ENCODE peak calls at places on chromosomes 16 and 17, in nine cellular contexts. One of them, this sample, is unnamed.

GRCh38 chr17:62671553-62671952 is 44.1 kb downstream of the MRC2 start:
- DNase-seq in astrocyte of the spinal cord: no peak
- DNase-seq in caudate nucleus: no peak
- DNase-seq in NCI-H82: no peak
- DNase-seq in NCI-H2029 treated with DMSO at 0.1 percent for 48 hours: peak; percentile 46
- DNase-seq in foreskin keratinocyte: peak; percentile 88
- DNase-seq in GM13977: no peak
- DNase-seq in right lobe of liver: no peak
- DNase-seq in NCI-H460: no peak
- DNase-seq in this sample: no peak

GRCh38 chr17:33183487-33184026 is 109.5 kb downstream of the ASIC2 start:
- DNase-seq in astrocyte of the spinal cord: peak; percentile 1
- DNase-seq in caudate nucleus: no peak
- DNase-seq in NCI-H82: no peak
- DNase-seq in NCI-H2029 treated with DMSO at 0.1 percent for 48 hours: no peak
- DNase-seq in foreskin keratinocyte: peak; percentile 77
- DNase-seq in GM13977: no peak
- DNase-seq in right lobe of liver: no peak
- DNase-seq in NCI-H460: no peak
- DNase-seq in this sample: no peak

GRCh38 chr16:22373662-22374310 is 633 bp downstream of the CDR2 start:
- DNase-seq in astrocyte of the spinal cord: peak; percentile 40
- DNase-seq in caudate nucleus: peak; percentile 40
- DNase-seq in NCI-H82: peak; percentile 87
- DNase-seq in NCI-H2029 treated with DMSO at 0.1 percent for 48 hours: no peak
- DNase-seq in foreskin keratinocyte: no peak
- DNase-seq in GM13977: peak; percentile 20
- DNase-seq in right lobe of liver: peak; percentile 68
- DNase-seq in NCI-H460: no peak
- DNase-seq in this sample: no peak

GRCh38 chr16:84896847-84897246 is 77.1 kb downstream of the CRISPLD2 start:
- DNase-seq in astrocyte of the spinal cord: no peak
- DNase-seq in caudate nucleus: no peak
- DNase-seq in NCI-H82: no peak
- DNase-seq in NCI-H2029 treated with DMSO at 0.1 percent for 48 hours: no peak
- DNase-seq in foreskin keratinocyte: no peak
- DNase-seq in GM13977: no peak
- DNase-seq in right lobe of liver: no peak
- DNase-seq in NCI-H460: no peak
- DNase-seq in this sample: no peak

GRCh38 chr17:82920715-82921114 is 80.9 kb upstream of the ZNF750 start:
- DNase-seq in astrocyte of the spinal cord: no peak
- DNase-seq in caudate nucleus: no peak
- DNase-seq in NCI-H82: no peak
- DNase-seq in NCI-H2029 treated with DMSO at 0.1 percent for 48 hours: no peak
- DNase-seq in foreskin keratinocyte: no peak
- DNase-seq in GM13977: no peak
- DNase-seq in right lobe of liver: peak; percentile 8
- DNase-seq in NCI-H460: no peak
- DNase-seq in this sample: no peak

GRCh38 chr16:79933586-79933985 is 333.0 kb upstream of the MAF start:
- DNase-seq in astrocyte of the spinal cord: no peak
- DNase-seq in caudate nucleus: no peak
- DNase-seq in NCI-H82: no peak
- DNase-seq in NCI-H2029 treated with DMSO at 0.1 percent for 48 hours: no peak
- DNase-seq in foreskin keratinocyte: no peak
- DNase-seq in GM13977: no peak
- DNase-seq in right lobe of liver: no peak
- DNase-seq in NCI-H460: no peak
- DNase-seq in this sample: peak; percentile 14

GRCh38 chr17:4708436-4708835 is 2.0 kb upstream of the ARRB2 start:
- DNase-seq in astrocyte of the spinal cord: no peak
- DNase-seq in caudate nucleus: no peak
- DNase-seq in NCI-H82: peak; percentile 64
- DNase-seq in NCI-H2029 treated with DMSO at 0.1 percent for 48 hours: no peak
- DNase-seq in foreskin keratinocyte: no peak
- DNase-seq in GM13977: no peak
- DNase-seq in right lobe of liver: no peak
- DNase-seq in NCI-H460: no peak
- DNase-seq in this sample: no peak

GRCh38 chr17:83062011-83062817 is 17.2 kb upstream of the METRNL start:
- DNase-seq in astrocyte of the spinal cord: no peak
- DNase-seq in caudate nucleus: no peak
- DNase-seq in NCI-H82: no peak
- DNase-seq in NCI-H2029 treated with DMSO at 0.1 percent for 48 hours: no peak
- DNase-seq in foreskin keratinocyte: no peak
- DNase-seq in GM13977: no peak
- DNase-seq in right lobe of liver: peak; percentile 10
- DNase-seq in NCI-H460: no peak
- DNase-seq in this sample: no peak

GRCh38 chr16:28538733-28539596 is at the start of gene NUPR1:
- DNase-seq in astrocyte of the spinal cord: peak; percentile 91
- DNase-seq in caudate nucleus: peak; percentile 35
- DNase-seq in NCI-H82: no peak
- DNase-seq in NCI-H2029 treated with DMSO at 0.1 percent for 48 hours: peak; percentile 83
- DNase-seq in foreskin keratinocyte: peak; percentile 81
- DNase-seq in GM13977: no peak
- DNase-seq in right lobe of liver: peak; percentile 91
- DNase-seq in NCI-H460: no peak
- DNase-seq in this sample: peak; percentile 63

GRCh38 chr16:11064846-11065245 is 120.5 kb downstream of the CLEC16A start:
- DNase-seq in astrocyte of the spinal cord: no peak
- DNase-seq in caudate nucleus: no peak
- DNase-seq in NCI-H82: no peak
- DNase-seq in NCI-H2029 treated with DMSO at 0.1 percent for 48 hours: no peak
- DNase-seq in foreskin keratinocyte: no peak
- DNase-seq in GM13977: no peak
- DNase-seq in right lobe of liver: no peak
- DNase-seq in NCI-H460: no peak
- DNase-seq in this sample: no peak

GRCh38 chr16:64900517-64900916 is 221.3 kb downstream of the CDH11 start:
- DNase-seq in astrocyte of the spinal cord: no peak
- DNase-seq in caudate nucleus: no peak
- DNase-seq in NCI-H82: no peak
- DNase-seq in NCI-H2029 treated with DMSO at 0.1 percent for 48 hours: no peak
- DNase-seq in foreskin keratinocyte: peak; percentile 2
- DNase-seq in GM13977: no peak
- DNase-seq in right lobe of liver: no peak
- DNase-seq in NCI-H460: no peak
- DNase-seq in this sample: no peak

GRCh38 chr17:61678339-61678738 is 87.3 kb upstream of the NACA2 start:
- DNase-seq in astrocyte of the spinal cord: no peak
- DNase-seq in caudate nucleus: no peak
- DNase-seq in NCI-H82: peak; percentile 24
- DNase-seq in NCI-H2029 treated with DMSO at 0.1 percent for 48 hours: no peak
- DNase-seq in foreskin keratinocyte: no peak
- DNase-seq in GM13977: no peak
- DNase-seq in right lobe of liver: no peak
- DNase-seq in NCI-H460: no peak
- DNase-seq in this sample: no peak

GRCh38 chr16:85762970-85763369 is 12.1 kb upstream of the C16orf74 start:
- DNase-seq in astrocyte of the spinal cord: no peak
- DNase-seq in caudate nucleus: no peak
- DNase-seq in NCI-H82: no peak
- DNase-seq in NCI-H2029 treated with DMSO at 0.1 percent for 48 hours: no peak
- DNase-seq in foreskin keratinocyte: no peak
- DNase-seq in GM13977: no peak
- DNase-seq in right lobe of liver: no peak
- DNase-seq in NCI-H460: no peak
- DNase-seq in this sample: no peak

GRCh38 chr17:15351925-15352324 is 10.5 kb upstream of the TEKT3 start:
- DNase-seq in astrocyte of the spinal cord: peak; percentile 37
- DNase-seq in caudate nucleus: no peak
- DNase-seq in NCI-H82: no peak
- DNase-seq in NCI-H2029 treated with DMSO at 0.1 percent for 48 hours: no peak
- DNase-seq in foreskin keratinocyte: peak; percentile 70
- DNase-seq in GM13977: no peak
- DNase-seq in right lobe of liver: no peak
- DNase-seq in NCI-H460: peak; percentile 64
- DNase-seq in this sample: no peak

GRCh38 chr17:37702605-37703004 is 42.3 kb downstream of the HNF1B start:
- DNase-seq in astrocyte of the spinal cord: peak; percentile 88
- DNase-seq in caudate nucleus: no peak
- DNase-seq in NCI-H82: no peak
- DNase-seq in NCI-H2029 treated with DMSO at 0.1 percent for 48 hours: no peak
- DNase-seq in foreskin keratinocyte: peak; percentile 89
- DNase-seq in GM13977: no peak
- DNase-seq in right lobe of liver: no peak
- DNase-seq in NCI-H460: peak; percentile 38
- DNase-seq in this sample: no peak

This sample was measured in COLO829.